ENCODE peak calls at places on chromosomes 16 and 17, in ten cellular contexts. V is thyroid gland, T is adrenal gland, H is body of pancreas, Y is prostate gland, J is stomach, Q is breast epithelium, B is right lobe of liver, X is HCT116, O is A549. E is an unnamed sample.

GRCh38 chr16:62715701-62716100 is 679.5 kb upstream of the CDH8 start:
- DNase-seq in V (no peak), T (no peak), H (no peak), Y (no peak), J (no peak), Q (no peak), B (no peak), X (no peak), O (no peak), E (no peak)

GRCh38 chr17:12813680-12814079 is 24.4 kb downstream of the ARHGAP44 start:
- DNase-seq in V (no peak), T (no peak), H (no peak), Y (no peak), J (no peak), Q (no peak), B (no peak), X (no peak), O (no peak), E (no peak)

GRCh38 chr16:85418978-85419491 is 194.1 kb upstream of the GSE1 start:
- DNase-seq in V (peak), T (peak), H (peak), Y (no peak), J (no peak), Q (no peak), B (peak), X (no peak), O (no peak), E (no peak)

GRCh38 chr16:57115504-57116182 is 23.3 kb downstream of the CPNE2 start:
- DNase-seq in V (peak), T (peak), H (peak), Y (peak), J (no peak), Q (no peak), B (peak), X (no peak), O (no peak), E (no peak)

GRCh38 chr17:18117533-18117932 is 9.0 kb downstream of the MYO15A start:
- DNase-seq in V (no peak), T (no peak), H (no peak), Y (no peak), J (no peak), Q (no peak), B (peak), X (no peak), O (no peak), E (no peak)

GRCh38 chr17:48995871-48996695 is 1.1 kb upstream of the IGF2BP1 start:
- DNase-seq in V (no peak), T (no peak), H (no peak), Y (no peak), J (no peak), Q (no peak), B (no peak), X (no peak), O (peak), E (no peak)

GRCh38 chr16:66274335-66275110 is 92.0 kb upstream of the CDH5 start:
- DNase-seq in V (no peak), T (no peak), H (no peak), Y (no peak), J (no peak), Q (no peak), B (no peak), X (peak), O (peak), E (no peak)

GRCh38 chr16:3029499-3030127 is 5.8 kb downstream of the THOC6 start:
- DNase-seq in V (no peak), T (no peak), H (no peak), Y (no peak), J (no peak), Q (no peak), B (peak), X (no peak), O (no peak), E (no peak)

GRCh38 chr16:987846-988245 is 6.3 kb downstream of the SOX8 start:
- DNase-seq in V (no peak), T (no peak), H (no peak), Y (no peak), J (no peak), Q (no peak), B (no peak), X (no peak), O (no peak), E (no peak)

GRCh38 chr17:55783684-55784245 is 32.9 kb downstream of the PCTP start:
- DNase-seq in V (peak), T (peak), H (peak), Y (no peak), J (peak), Q (no peak), B (no peak), X (no peak), O (no peak), E (no peak)

GRCh38 chr17:49523706-49524472 is 28.8 kb downstream of the NGFR start:
- DNase-seq in V (peak), T (no peak), H (peak), Y (peak), J (peak), Q (peak), B (no peak), X (no peak), O (no peak), E (peak)

GRCh38 chr17:79036609-79037008 is 12.6 kb downstream of the C1QTNF1 start:
- DNase-seq in V (no peak), T (peak), H (peak), Y (no peak), J (no peak), Q (no peak), B (no peak), X (no peak), O (peak), E (peak)

GRCh38 chr16:86073763-86074493 is 175.0 kb downstream of the IRF8 start:
- DNase-seq in V (no peak), T (no peak), H (no peak), Y (no peak), J (no peak), Q (no peak), B (no peak), X (no peak), O (no peak), E (peak)

GRCh38 chr17:80339731-80340456 is 75.1 kb upstream of the ENDOV start:
- DNase-seq in V (no peak), T (no peak), H (no peak), Y (no peak), J (no peak), Q (no peak), B (no peak), X (no peak), O (no peak), E (no peak)

GRCh38 chr17:70172449-70172848 is 3.1 kb downstream of the KCNJ2 start:
- DNase-seq in V (no peak), T (no peak), H (no peak), Y (no peak), J (no peak), Q (no peak), B (no peak), X (no peak), O (no peak), E (no peak)
- H3K4me3 ChIP-seq in V (no peak), T (no peak), H (no peak), Y (no peak), J (no peak), Q (no peak), B (no peak), X (no peak), O (no peak), E (no peak)

GRCh38 chr16:46973457-46974324 is at the start of gene DNAJA2:
- DNase-seq in V (peak), T (peak), H (peak), Y (peak), J (peak), Q (peak), B (peak), X (peak), O (peak), E (peak)
- TF ChIP-seq POLR2A in V (peak), T (peak), H (peak), Y (peak), J (no peak), Q (peak), B (peak), X (peak), O (peak), E (peak)

DNA sequence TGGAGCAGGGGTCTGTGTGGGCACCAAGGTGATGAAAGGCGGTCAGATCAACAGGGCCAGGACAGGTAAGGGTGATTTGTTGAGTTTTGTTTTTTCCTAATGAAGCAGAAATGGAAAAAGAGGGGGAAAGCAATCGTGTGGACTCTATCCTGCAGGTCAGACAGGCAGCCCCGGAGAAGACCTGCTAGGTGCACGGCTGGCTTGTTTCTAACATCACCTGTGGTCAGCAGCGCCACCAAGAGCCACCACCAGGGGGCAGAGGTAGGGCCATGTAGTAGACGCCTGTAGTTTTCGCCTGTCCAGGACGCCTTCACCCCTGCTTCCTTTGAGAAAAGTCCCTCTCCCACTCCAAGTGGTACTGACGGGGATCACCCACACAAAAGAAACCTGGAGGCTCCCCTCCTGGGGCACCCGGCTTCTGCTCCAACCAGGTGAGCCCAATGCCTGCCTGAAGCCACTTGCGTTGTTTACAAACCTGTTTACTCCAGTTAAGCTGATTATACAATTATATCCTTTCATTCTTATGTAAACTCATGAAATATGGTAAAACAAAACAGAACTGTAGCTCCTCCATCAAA is 54.2 kb upstream of the SEC14L1 start:
- DNase-seq in V (peak), T (peak), H (peak), Y (peak), J (peak), Q (peak), B (peak), X (peak), O (peak), E (peak)
- H3K4me3 ChIP-seq in V (no peak), T (no peak), H (no peak), Y (no peak), J (peak), Q (no peak), B (no peak), X (no peak), O (no peak), E (no peak)

GRCh38 chr17:39618956-39619785 is 7.6 kb upstream of the PPP1R1B start:
- DNase-seq in V (no peak), T (no peak), H (no peak), Y (no peak), J (no peak), Q (no peak), B (no peak), X (no peak), O (no peak), E (no peak)

GRCh38 chr17:39617446-39618251 is 9.1 kb upstream of the PPP1R1B start:
- DNase-seq in V (peak), T (peak), H (peak), Y (peak), J (peak), Q (peak), B (peak), X (no peak), O (peak), E (peak)

GRCh38 chr17:39615434-39615833 is 7.7 kb upstream of the NEUROD2 start:
- DNase-seq in V (no peak), T (no peak), H (no peak), Y (no peak), J (no peak), Q (no peak), B (no peak), X (no peak), O (no peak), E (no peak)

GRCh38 chr17:39618252-39618913 is 8.4 kb upstream of the PPP1R1B start:
- DNase-seq in V (peak), T (no peak), H (no peak), Y (no peak), J (no peak), Q (no peak), B (no peak), X (no peak), O (peak), E (no peak)

GRCh38 chr17:39617100-39617445 is 9.4 kb upstream of the NEUROD2 start:
- DNase-seq in V (no peak), T (no peak), H (no peak), Y (no peak), J (no peak), Q (no peak), B (no peak), X (no peak), O (no peak), E (no peak)
- TF ChIP-seq POLR2A in V (no peak), T (no peak), H (no peak), Y (no peak), J (no peak), Q (no peak), B (no peak), X (no peak), O (no peak), E (no peak)

GRCh38 chr16:50282010-50282538 is 15.7 kb downstream of the ADCY7 start:
- DNase-seq in V (peak), T (peak), H (peak), Y (peak), J (peak), Q (peak), B (peak), X (no peak), O (no peak), E (peak)
- H3K4me3 ChIP-seq in V (no peak), T (no peak), H (no peak), Y (no peak), J (no peak), Q (no peak), B (no peak), X (no peak), O (no peak), E (peak)

DNA sequence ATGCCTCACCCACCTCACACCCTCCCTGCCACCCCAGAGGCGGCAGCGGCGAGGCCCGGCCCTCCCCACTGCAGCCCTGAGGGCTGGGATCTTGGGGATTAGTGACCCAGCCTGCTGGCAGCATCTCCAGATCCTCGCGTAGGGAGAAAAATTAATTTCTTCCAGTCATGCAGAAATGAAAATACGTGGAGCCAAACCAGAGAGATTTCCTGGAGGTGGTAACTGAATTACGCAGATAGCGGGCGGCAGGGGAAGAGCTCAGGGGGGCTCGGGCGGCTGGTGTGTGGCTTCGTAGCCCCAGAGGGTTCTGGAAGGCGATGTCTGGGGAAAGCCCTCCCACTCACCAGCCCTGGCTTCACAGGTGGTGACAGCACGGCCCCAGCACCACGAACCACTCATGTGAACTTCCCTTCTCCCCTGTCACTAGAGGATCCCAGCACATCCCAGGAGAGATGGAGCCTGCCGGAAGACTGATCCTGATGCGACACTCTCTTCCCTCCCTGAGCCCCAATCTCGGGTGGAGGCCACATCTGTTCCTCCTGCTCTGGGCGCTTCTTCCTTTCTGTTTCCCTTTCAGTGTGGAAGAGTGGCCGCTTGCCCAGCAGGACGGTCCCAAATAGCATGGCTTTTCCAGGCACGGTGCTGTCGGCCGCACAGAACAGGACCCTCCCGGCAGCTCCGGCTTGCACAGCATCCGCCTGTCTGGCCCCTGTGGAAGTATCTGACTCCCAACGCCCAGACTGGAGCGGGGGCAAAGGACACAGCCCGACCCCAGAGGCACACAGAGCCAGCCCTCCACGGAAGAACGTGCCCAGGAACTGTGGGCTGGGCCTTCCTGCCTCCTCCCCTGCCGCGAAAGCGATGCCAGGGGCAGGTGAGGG is 37.8 kb downstream of the CBFA2T3 start:
- DNase-seq in V (peak), T (no peak), H (no peak), Y (no peak), J (no peak), Q (no peak), B (no peak), X (no peak), O (no peak), E (no peak)
- TF ChIP-seq POLR2A in V (no peak), T (no peak), H (no peak), Y (no peak), J (no peak), Q (no peak), B (no peak), X (no peak), O (no peak), E (no peak)

GRCh38 chr16:19907161-19907992 is 22.7 kb upstream of the GPRC5B start:
- DNase-seq in V (peak), T (peak), H (peak), Y (peak), J (peak), Q (peak), B (peak), X (peak), O (peak), E (peak)
- H3K4me3 ChIP-seq in V (no peak), T (no peak), H (no peak), Y (no peak), J (no peak), Q (no peak), B (no peak), X (no peak), O (no peak), E (no peak)

DNA sequence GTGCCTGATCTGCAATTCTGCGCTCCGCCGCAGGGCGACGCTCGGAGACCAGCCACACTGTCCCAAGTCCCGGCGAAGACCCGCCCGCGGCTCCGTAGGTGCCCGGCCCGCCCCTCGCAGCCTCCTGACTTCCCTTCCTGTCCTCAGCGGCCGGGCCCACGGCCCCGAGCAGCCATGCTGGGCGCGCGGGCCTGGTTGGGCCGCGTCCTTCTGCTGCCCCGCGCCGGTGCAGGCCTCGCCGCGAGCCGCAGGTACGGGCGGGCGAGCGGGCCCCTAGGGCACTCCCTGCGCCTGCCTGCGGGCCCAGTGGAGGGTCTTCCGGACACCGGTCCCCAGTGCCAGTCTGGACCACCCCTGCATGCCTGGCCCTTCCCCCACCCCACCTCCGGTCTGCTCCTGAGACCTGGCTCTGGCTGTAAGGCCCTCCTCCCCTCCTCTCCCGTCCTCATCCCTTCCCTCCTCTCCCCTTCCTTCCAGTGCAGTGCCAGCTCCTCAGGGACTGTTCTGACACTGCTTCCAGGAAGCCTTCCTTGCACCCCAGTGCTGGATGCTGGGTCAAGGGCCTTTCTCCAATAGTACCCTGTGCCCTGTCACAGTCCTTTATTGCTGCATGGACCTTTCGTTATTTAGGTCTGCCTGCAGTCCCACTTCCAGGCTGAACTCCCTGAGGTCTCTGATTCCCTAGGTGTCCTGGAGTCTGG is at the start of gene SPATA20:
- DNase-seq in V (peak), T (peak), H (peak), Y (peak), J (peak), Q (peak), B (peak), X (peak), O (peak), E (peak)
- TF ChIP-seq POLR2A in V (peak), T (peak), H (peak), Y (peak), J (no peak), Q (no peak), B (peak), X (peak), O (peak), E (peak)

GRCh38 chr17:58414596-58414997 is 2.7 kb downstream of the RNF43 start:
- DNase-seq in V (no peak), T (no peak), H (peak), Y (no peak), J (no peak), Q (no peak), B (no peak), X (no peak), O (no peak), E (no peak)

GRCh38 chr17:58416937-58417299 is 416 bp downstream of the RNF43 start:
- DNase-seq in V (peak), T (no peak), H (no peak), Y (no peak), J (no peak), Q (no peak), B (no peak), X (no peak), O (no peak), E (no peak)

GRCh38 chr17:58413684-58414083 is 3.6 kb downstream of the RNF43 start:
- DNase-seq in V (no peak), T (no peak), H (no peak), Y (no peak), J (no peak), Q (no peak), B (no peak), X (no peak), O (no peak), E (no peak)

GRCh38 chr17:58416396-58416795 is 938 bp downstream of the RNF43 start:
- DNase-seq in V (no peak), T (no peak), H (no peak), Y (no peak), J (no peak), Q (no peak), B (no peak), X (no peak), O (no peak), E (no peak)

DNA sequence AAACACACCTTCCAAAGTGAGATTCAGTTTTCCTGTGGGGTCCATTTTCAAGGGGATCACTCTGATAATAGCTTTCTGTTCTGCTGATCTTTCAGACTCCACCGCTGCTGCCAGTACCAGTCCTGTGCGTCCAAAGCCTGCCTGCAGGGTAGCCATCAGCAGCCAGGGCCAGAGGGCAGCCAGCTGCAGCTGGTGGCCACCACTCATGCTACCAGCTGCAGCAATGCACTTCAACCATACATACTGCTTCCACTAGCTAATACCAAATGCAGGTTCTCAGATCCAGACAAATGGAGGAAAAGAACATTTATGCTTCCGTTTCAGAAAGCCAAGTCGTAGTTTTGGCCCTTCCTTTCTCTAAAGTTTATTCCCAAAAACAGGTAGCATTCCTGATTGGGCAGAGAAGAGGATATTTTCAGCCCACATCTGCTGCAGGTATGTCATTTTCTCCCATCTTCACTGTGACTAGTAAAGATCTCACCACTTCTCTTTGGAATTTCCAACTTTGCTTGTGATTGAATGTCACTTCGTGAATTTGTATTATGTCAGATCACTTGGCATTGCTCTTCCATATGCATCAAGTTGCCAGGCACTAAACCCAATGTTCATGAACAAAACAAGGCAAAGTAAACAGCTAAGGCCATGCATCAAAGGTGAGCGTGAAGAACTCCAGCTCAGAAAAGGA is 1.8 kb downstream of the RNF43 start:
- DNase-seq in V (peak), T (peak), H (peak), Y (peak), J (peak), Q (no peak), B (peak), X (no peak), O (peak), E (peak)
- H3K4me3 ChIP-seq in V (no peak), T (peak), H (peak), Y (peak), J (peak), Q (peak), B (peak), X (peak), O (peak), E (peak)

E was measured in Peyer's patch.